ENCODE peak calls at places on chromosomes 4 and X, in eight cellular contexts. K is lower lobe of right lung, W is Calu3, B is GM13977, M is H9, D is upper lobe of left lung, R is K562, O is cardiac fibroblast. U is an unnamed sample.

GRCh38 chrX:41002021-41002420 is 83.2 kb upstream of the USP9X start:
- DNase-seq in B (no peak), O (no peak), M (no peak), D (no peak), W (no peak), K (no peak), R (no peak), U (no peak)

GRCh38 chrX:105515561-105515960 is 295.1 kb upstream of the TEX13A start:
- DNase-seq in B (no peak), D (no peak), R (no peak), W (no peak), M (no peak), K (no peak), O (no peak), U (no peak)

GRCh38 chr4:133385161-133385954 is 236.3 kb downstream of the PCDH10 start:
- DNase-seq in O (no peak), M (peak), W (no peak), D (peak), R (no peak), K (no peak), B (no peak), U (no peak)

GRCh38 chrX:105313596-105313995 is 93.1 kb upstream of the TEX13A start:
- DNase-seq in R (no peak), D (no peak), W (no peak), K (no peak), B (no peak), O (no peak), M (no peak), U (no peak)

GRCh38 chr4:68904786-68905185 is 46.8 kb downstream of the UGT2A3 start:
- DNase-seq in K (no peak), R (no peak), O (no peak), M (peak), W (peak), B (peak), D (no peak), U (peak)

GRCh38 chr4:65046496-65047101 is 623.7 kb downstream of the EPHA5 start:
- DNase-seq in W (no peak), B (no peak), O (no peak), R (no peak), K (no peak), D (no peak), M (no peak), U (no peak)

GRCh38 chr4:47839259-47839658 is 1.4 kb upstream of the CORIN start:
- DNase-seq in B (peak), W (no peak), R (no peak), K (no peak), O (peak), M (no peak), D (no peak), U (no peak)

GRCh38 chrX:65846974-65847373 is 179.5 kb downstream of the MSN start:
- DNase-seq in D (no peak), O (no peak), B (no peak), K (no peak), W (no peak), M (no peak), R (no peak), U (no peak)

GRCh38 chrX:14936561-14936960 is 63.3 kb downstream of the MOSPD2 start:
- DNase-seq in O (peak), D (no peak), R (peak), W (peak), B (no peak), K (peak), M (no peak), U (no peak)

GRCh38 chr4:152616804-152617203 is 63.0 kb downstream of the TMEM154 start:
- DNase-seq in B (no peak), O (no peak), R (no peak), K (no peak), W (no peak), M (no peak), D (no peak), U (no peak)

GRCh38 chr4:154626793-154627484 is 14.5 kb upstream of the FGG start:
- DNase-seq in M (peak), O (peak), W (peak), R (peak), D (peak), K (peak), B (peak), U (peak)

GRCh38 chr4:3204021-3204431 is 44.9 kb upstream of the MSANTD1 start:
- DNase-seq in B (no peak), K (no peak), M (no peak), D (no peak), R (no peak), O (peak), W (no peak), U (no peak)

GRCh38 chr4:26342328-26343040 is 21.7 kb downstream of the RBPJ start:
- DNase-seq in O (peak), R (peak), W (peak), D (no peak), M (no peak), K (no peak), B (no peak), U (no peak)

GRCh38 chr4:57114973-57115372 is 4.8 kb upstream of the IGFBP7 start:
- DNase-seq in M (no peak), W (no peak), K (no peak), O (no peak), D (no peak), R (no peak), B (no peak), U (no peak)

GRCh38 chrX:48493890-48494364 is 14.9 kb upstream of the PORCN start:
- DNase-seq in B (no peak), M (peak), K (no peak), R (peak), O (peak), W (peak), D (no peak), U (peak)

GRCh38 chrX:123172874-123173273 is 11.2 kb upstream of the GRIA3 start:
- DNase-seq in O (no peak), W (no peak), D (no peak), B (no peak), M (no peak), K (no peak), R (no peak), U (no peak)

GRCh38 chr4:985123-985830 is 1.6 kb upstream of the IDUA start:
- DNase-seq in B (peak), K (peak), M (peak), W (peak), O (peak), D (peak), R (peak), U (peak)

GRCh38 chrX:153773741-153774575 is 6.9 kb upstream of the SRPK3 start:
- DNase-seq in K (peak), D (peak), B (no peak), O (no peak), W (no peak), R (no peak), M (no peak), U (no peak)

DNA sequence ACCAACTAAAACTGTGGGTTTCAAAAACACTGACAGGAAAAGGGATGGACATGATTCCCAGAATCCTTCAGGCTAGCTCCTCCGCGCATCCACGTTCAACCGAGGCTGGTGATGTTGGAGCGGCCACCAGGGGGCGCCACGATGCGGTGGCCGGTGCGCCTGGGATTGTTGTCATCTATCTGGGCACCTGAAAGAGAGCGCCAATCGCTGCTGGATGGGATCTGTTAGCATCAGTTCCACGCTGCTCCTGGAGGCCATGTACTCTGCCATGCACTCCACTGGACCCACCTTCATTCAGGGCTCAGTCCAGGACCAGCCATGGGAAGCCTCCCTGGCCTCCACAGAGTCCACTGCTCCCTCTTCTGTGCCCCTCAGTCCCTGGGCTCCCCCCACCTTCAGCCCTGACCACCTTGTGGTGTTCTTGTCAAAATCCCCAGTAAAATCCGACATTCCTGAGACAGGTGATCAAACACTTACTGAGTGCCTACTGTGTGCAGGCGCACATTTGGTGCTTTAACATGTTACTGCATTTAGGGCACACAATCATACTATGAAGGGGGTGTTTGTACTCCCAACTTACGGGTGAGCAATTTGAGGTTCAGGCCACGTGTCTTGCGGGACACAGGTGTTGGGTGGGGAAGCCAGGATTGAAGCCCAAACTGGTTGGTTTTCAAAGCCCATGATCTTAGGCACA is 71.1 kb downstream of the CRMP1 start:
- DNase-seq in R (peak), O (no peak), B (no peak), M (peak), W (no peak), D (peak), K (no peak), U (peak)
- TF ChIP-seq CTCF in R (peak), O (peak), B (peak), M (peak), W (no peak), D (peak), K (peak), U (peak)

DNA sequence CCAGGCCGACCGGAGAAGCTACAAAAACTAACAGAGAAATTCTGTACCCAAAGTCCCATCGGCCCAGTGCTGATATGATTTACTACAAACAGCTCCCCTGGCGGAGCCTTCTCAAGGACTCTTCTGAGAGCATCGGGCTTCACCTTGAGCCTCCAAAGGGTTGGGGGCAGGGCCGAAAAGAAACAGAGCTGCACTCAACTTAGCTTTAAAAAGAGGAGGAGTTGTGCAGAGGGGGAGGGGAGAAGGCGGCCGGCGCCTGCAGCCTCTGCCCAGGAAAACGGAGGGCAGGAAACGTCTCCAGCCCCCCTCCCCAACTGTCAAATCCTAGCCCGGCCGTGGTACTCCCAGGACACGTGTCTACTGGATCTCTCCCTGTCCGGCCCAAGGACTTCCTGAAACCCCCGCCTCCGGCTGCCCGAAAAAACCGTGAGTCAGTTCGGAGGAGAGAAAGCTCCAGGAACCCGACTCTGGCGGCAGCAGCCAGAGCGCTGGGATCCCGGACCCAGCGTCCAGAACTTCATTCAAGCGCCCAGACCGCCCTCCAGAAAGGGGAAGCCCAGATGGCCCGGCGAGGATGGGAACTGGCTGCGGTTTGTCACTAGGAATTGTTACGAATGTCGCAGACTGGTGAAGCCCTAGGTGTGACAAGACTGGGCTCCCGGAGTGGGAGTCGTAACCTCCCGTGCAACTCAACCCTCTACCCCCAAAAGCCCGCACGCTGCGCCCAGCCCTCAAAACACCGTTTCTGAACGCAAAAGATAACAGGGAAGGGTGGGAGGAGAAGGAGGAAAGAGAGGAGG is 1.0 kb downstream of the ADAMTS3 start:
- DNase-seq in D (peak), B (peak), M (peak), K (peak), O (peak), W (peak), R (peak), U (peak)
- TF ChIP-seq CTCF in D (no peak), B (no peak), M (peak), K (peak), O (peak), W (no peak), R (peak), U (no peak)

GRCh38 chr4:173519130-173520101 is 10.6 kb downstream of the HAND2 start:
- DNase-seq in K (no peak), O (peak), B (no peak), W (no peak), M (no peak), D (peak), R (no peak), U (no peak)

GRCh38 chr4:173522874-173523395 is 7.1 kb downstream of the HAND2 start:
- DNase-seq in D (peak), B (peak), W (no peak), M (no peak), O (peak), R (no peak), K (no peak), U (no peak)

GRCh38 chr4:173522160-173522873 is 7.7 kb downstream of the HAND2 start:
- DNase-seq in O (peak), B (no peak), R (peak), D (peak), M (peak), W (no peak), K (no peak), U (no peak)

GRCh38 chr4:173521474-173522159 is 8.4 kb downstream of the HAND2 start:
- DNase-seq in B (no peak), K (no peak), D (peak), M (no peak), R (no peak), O (no peak), W (no peak), U (no peak)

DNA sequence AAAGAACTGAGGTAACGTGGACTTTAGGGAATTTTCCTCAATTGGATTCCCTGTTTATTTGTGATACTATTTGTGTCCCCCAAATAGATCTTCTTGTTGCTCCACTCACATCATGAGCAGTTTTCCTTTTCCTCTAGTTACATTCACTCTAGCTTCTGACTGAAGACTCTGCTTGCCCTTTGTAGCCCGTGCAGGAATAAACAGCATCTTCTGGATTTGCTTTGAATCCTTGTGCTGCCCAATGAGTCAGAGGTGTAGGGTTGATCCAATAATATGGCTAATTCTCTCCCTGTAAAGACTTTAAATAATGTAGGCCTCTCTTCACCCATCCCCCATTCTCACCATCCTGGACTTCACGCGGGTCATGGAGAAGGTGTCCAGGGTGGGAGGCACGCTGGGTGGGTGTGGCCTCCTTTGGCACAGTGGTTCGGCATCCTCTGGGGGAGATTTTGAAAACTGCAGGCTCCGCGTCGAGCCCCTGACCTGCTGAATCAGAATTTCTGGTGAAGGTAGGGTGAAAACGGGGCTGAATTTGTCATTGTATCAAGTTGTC is 9.0 kb downstream of the HAND2 start:
- DNase-seq in B (no peak), O (peak), R (no peak), D (no peak), K (no peak), W (no peak), M (no peak), U (no peak)
- TF ChIP-seq CTCF in B (no peak), O (no peak), R (no peak), D (no peak), K (no peak), W (no peak), M (no peak), U (no peak)

DNA sequence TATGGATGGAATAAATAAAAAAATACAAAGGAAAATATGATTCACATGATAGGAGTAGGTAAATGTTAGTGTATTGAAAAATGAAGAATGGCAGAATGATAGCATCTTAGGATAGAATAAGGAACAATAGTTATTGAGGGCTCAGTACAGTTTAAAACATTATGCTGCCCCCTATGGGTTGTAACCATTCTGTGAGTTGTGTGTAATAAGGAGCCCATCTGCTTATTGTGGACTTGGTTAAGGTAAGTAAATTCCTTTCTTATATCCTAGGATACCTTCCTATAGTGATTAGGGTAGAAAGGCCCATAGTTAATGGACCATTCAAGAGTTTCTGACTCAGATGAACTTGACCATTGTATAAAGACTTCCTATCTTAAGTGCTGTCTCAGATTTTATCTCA is 195.8 kb downstream of the PDHA2 start:
- DNase-seq in R (peak), B (no peak), M (no peak), D (no peak), K (no peak), O (peak), W (peak), U (peak)
- TF ChIP-seq CTCF in R (no peak), B (peak), M (peak), D (no peak), K (no peak), O (peak), W (no peak), U (peak)

GRCh38 chr4:137981277-137981676 is 260.9 kb downstream of the SLC7A11 start:
- DNase-seq in D (no peak), W (no peak), O (peak), K (no peak), B (no peak), M (no peak), R (no peak), U (no peak)
- TF ChIP-seq CTCF in D (no peak), W (no peak), O (peak), K (no peak), B (no peak), M (no peak), R (no peak), U (no peak)

GRCh38 chrX:127459784-127460183 is 592.4 kb downstream of the ACTRT1 start:
- DNase-seq in W (no peak), D (no peak), R (no peak), O (no peak), B (no peak), M (peak), K (no peak), U (no peak)
- TF ChIP-seq CTCF in W (no peak), D (no peak), R (no peak), O (no peak), B (no peak), M (peak), K (no peak), U (no peak)

DNA sequence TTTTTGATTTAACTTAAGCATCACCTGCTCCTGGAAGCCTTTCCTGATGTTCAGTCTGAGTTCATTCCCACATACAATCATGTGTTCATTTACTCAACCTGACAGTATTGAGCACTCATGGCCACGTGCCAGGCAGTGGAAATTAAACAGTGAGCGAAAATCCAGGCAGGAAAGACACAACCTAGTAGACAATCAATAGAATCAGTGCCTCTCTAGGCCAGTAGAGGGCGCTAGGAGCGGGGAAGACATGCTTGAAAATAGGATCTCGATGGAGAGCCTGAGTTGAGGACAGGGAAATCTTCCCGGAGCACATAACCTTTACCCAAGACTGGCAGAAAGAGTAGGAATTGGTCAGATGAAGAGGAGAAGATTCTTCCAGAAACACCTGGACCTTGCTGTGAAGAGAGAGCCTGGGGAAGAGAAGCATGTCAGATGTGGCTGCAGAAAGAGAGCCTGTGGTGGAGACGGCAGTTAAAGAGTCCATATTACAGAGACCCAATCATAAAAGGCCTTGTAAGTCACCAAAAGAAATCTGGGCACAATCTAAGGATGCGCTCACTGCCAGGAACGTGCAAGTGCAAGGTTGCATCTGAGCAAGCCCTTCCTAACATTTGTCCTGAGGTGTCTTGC is 103.5 kb downstream of the LDB2 start:
- DNase-seq in M (peak), W (peak), O (peak), D (no peak), R (peak), B (peak), K (no peak), U (peak)
- TF ChIP-seq CTCF in M (peak), W (peak), O (peak), D (peak), R (peak), B (peak), K (peak), U (peak)

U was measured in endothelial cell.